ENCODE peak calls at places on chromosome 18, in nine cellular contexts. J is heart left ventricle; Y is mammary epithelial cell; A is kidney; W is CD8-positive, alpha-beta T cell; F is lung; U is spleen; B is PC-3; G is fibroblast of lung. N is an unnamed sample.

GRCh38 chr18:77057043-77057442 is 75.5 kb downstream of the MBP start:
- DNase-seq in Y (no peak), A (no peak), F (no peak), B (no peak), W (no peak), G (no peak), J (peak; percentile 74), U (no peak), N (peak; percentile 68)

GRCh38 chr18:63197246-63197791 is 122.2 kb downstream of the BCL2 start:
- DNase-seq in W (peak; percentile 44), A (no peak), G (no peak), J (no peak), Y (no peak), B (no peak), F (no peak), U (no peak), N (no peak)

GRCh38 chr18:46696268-46696667 is 39.2 kb upstream of the LOXHD1 start:
- DNase-seq in Y (no peak), F (no peak), W (no peak), G (no peak), J (no peak), B (no peak), U (no peak), A (no peak), N (no peak)

GRCh38 chr18:58117685-58118403 is 73.8 kb downstream of the NEDD4L start:
- DNase-seq in B (peak; percentile 93), U (no peak), F (peak; percentile 79), W (no peak), G (peak; percentile 97), Y (peak; percentile 94), J (no peak), A (no peak), N (no peak)

GRCh38 chr18:24631238-24632025 is 171.0 kb downstream of the HRH4 start:
- DNase-seq in J (peak; percentile 57), B (no peak), W (no peak), U (no peak), Y (no peak), A (no peak), F (no peak), G (peak; percentile 6), N (no peak)

GRCh38 chr18:36386150-36386920 is 88.8 kb downstream of the FHOD3 start:
- DNase-seq in Y (peak; percentile 92), F (no peak), A (no peak), B (no peak), G (no peak), U (no peak), J (no peak), W (no peak), N (peak; percentile 53)

GRCh38 chr18:23852236-23853045 is 162.1 kb upstream of the TTC39C start:
- DNase-seq in Y (no peak), U (no peak), J (no peak), G (no peak), A (no peak), F (no peak), W (no peak), B (peak; percentile 67), N (no peak)

GRCh38 chr18:78526923-78527775 is 452.5 kb upstream of the SALL3 start:
- DNase-seq in W (no peak), A (no peak), J (no peak), Y (no peak), U (no peak), G (no peak), B (no peak), F (no peak), N (no peak)

GRCh38 chr18:7117390-7118355 is at the start of gene LAMA1:
- DNase-seq in W (no peak), U (no peak), G (peak; percentile 22), F (no peak), B (no peak), J (no peak), Y (no peak), A (peak; percentile 84), N (no peak)

GRCh38 chr18:58805482-58806187 is 59.0 kb upstream of the ZNF532 start:
- DNase-seq in J (no peak), A (no peak), B (no peak), W (no peak), F (no peak), G (no peak), U (no peak), Y (peak; percentile 38), N (no peak)

GRCh38 chr18:74499633-74500032 is 3.5 kb downstream of the CNDP2 start:
- DNase-seq in G (peak; percentile 76), A (peak; percentile 91), Y (peak; percentile 16), B (peak; percentile 50), W (peak; percentile 53), U (peak; percentile 89), F (peak; percentile 82), J (no peak), N (peak; percentile 72)

GRCh38 chr18:8823530-8823929 is 118.2 kb downstream of the MTCL1 start:
- DNase-seq in G (no peak), B (no peak), W (no peak), F (no peak), J (no peak), A (no peak), Y (no peak), U (no peak), N (no peak)

GRCh38 chr18:8820701-8821465 is 115.5 kb downstream of the MTCL1 start:
- DNase-seq in J (no peak), A (no peak), W (no peak), F (no peak), U (no peak), B (no peak), G (no peak), Y (no peak), N (no peak)

GRCh38 chr18:8824846-8825245 is 119.5 kb downstream of the MTCL1 start:
- DNase-seq in Y (no peak), U (no peak), A (no peak), F (no peak), J (no peak), W (no peak), B (no peak), G (no peak), N (no peak)

GRCh38 chr18:8821531-8821930 is 116.2 kb downstream of the MTCL1 start:
- DNase-seq in A (no peak), W (no peak), B (no peak), J (no peak), U (no peak), Y (no peak), G (no peak), F (no peak), N (no peak)

GRCh38 chr18:8822643-8823042 is 117.3 kb downstream of the MTCL1 start:
- DNase-seq in J (no peak), G (no peak), U (no peak), B (no peak), W (no peak), Y (no peak), F (no peak), A (no peak), N (no peak)
- H3K36me3 ChIP-seq in J (no peaks in the 10 kb centered on the region), G (peaks cover 36% of the 10 kb centered on the region), U (no peaks in the 10 kb centered on the region), B (peaks cover 20% of the 10 kb centered on the region), W (no peaks in the 10 kb centered on the region), Y (peaks cover 28% of the 10 kb centered on the region), F (no peaks in the 10 kb centered on the region), A (no peaks in the 10 kb centered on the region), N (peaks cover 8% of the 10 kb centered on the region)

GRCh38 chr18:54130177-54130576 is 94.3 kb downstream of the MBD2 start:
- DNase-seq in W (no peak), F (no peak), G (no peak), U (no peak), A (no peak), B (no peak), Y (no peak), J (no peak), N (no peak)
- H3K4me1 ChIP-seq in W (no peaks in the 10 kb centered on the region), F (no peaks in the 10 kb centered on the region), G (no peaks in the 10 kb centered on the region), U (no peaks in the 10 kb centered on the region), A (no peaks in the 10 kb centered on the region), B (peaks cover 11% of the 10 kb centered on the region), Y (peaks cover 23% of the 10 kb centered on the region), J (no peaks in the 10 kb centered on the region), N (no peaks in the 10 kb centered on the region)

GRCh38 chr18:48682768-48683167 is 143.9 kb downstream of the CTIF start:
- DNase-seq in W (no peak), A (peak; percentile 43), B (no peak), J (no peak), Y (no peak), U (peak; percentile 59), G (no peak), F (no peak), N (no peak)

GRCh38 chr18:48680871-48681270 is 142.0 kb downstream of the CTIF start:
- DNase-seq in Y (no peak), F (no peak), J (peak; percentile 88), A (peak; percentile 88), G (no peak), W (no peak), U (peak; percentile 75), B (no peak), N (peak; percentile 59)

GRCh38 chr18:48679236-48679635 is 140.4 kb downstream of the CTIF start:
- DNase-seq in F (no peak), J (no peak), B (no peak), Y (no peak), A (no peak), G (no peak), U (no peak), W (no peak), N (no peak)

GRCh38 chr18:48678237-48679115 is 139.6 kb downstream of the CTIF start:
- DNase-seq in G (no peak), J (no peak), Y (no peak), U (peak; percentile 67), F (no peak), A (no peak), W (no peak), B (no peak), N (no peak)

GRCh38 chr18:48680339-48680738 is 141.5 kb downstream of the CTIF start:
- DNase-seq in G (no peak), F (no peak), J (no peak), A (peak; percentile 77), U (peak; percentile 70), B (no peak), Y (no peak), W (no peak), N (no peak)
- TF ChIP-seq CTCF in G (no peak), F (no peak), J (no peak), A (no peak), U (no peak), B (no peak), Y (no peak), W (no peak), N (no peak)

GRCh38 chr18:48947583-48947982 is 3.2 kb downstream of the SMAD7 start:
- DNase-seq in G (no peak), J (peak; percentile 58), U (no peak), B (no peak), F (no peak), W (no peak), A (peak; percentile 78), Y (peak; percentile 54), N (no peak)

GRCh38 chr18:48948112-48949050 is 2.4 kb downstream of the SMAD7 start:
- DNase-seq in G (peak; percentile 83), F (no peak), B (peak; percentile 20), Y (peak; percentile 51), J (peak; percentile 80), W (peak; percentile 69), U (peak; percentile 90), A (peak; percentile 88), N (no peak)

GRCh38 chr18:48950536-48951447 is at the start of gene SMAD7:
- DNase-seq in B (no peak), J (peak; percentile 77), W (no peak), G (no peak), A (peak; percentile 77), U (no peak), F (no peak), Y (no peak), N (no peak)

GRCh38 chr18:48949606-48950535 is 894 bp downstream of the SMAD7 start:
- DNase-seq in U (peak; percentile 87), F (peak; percentile 71), W (peak; percentile 45), B (peak; percentile 37), G (no peak), Y (peak; percentile 60), J (peak; percentile 66), A (peak; percentile 82), N (no peak)

GRCh38 chr18:48949051-48949605 is 1.6 kb downstream of the SMAD7 start:
- DNase-seq in Y (peak; percentile 44), A (peak; percentile 84), F (no peak), J (peak; percentile 76), G (no peak), U (peak; percentile 80), W (peak; percentile 68), B (peak; percentile 14), N (no peak)
- H3K36me3 ChIP-seq in Y (no peaks in the 10 kb centered on the region), A (peaks cover 20% of the 10 kb centered on the region), F (peaks cover 10% of the 10 kb centered on the region), J (no peaks in the 10 kb centered on the region), G (peaks cover 2% of the 10 kb centered on the region), U (no peaks in the 10 kb centered on the region), W (no peaks in the 10 kb centered on the region), B (no peaks in the 10 kb centered on the region), N (peaks cover 3% of the 10 kb centered on the region)